ENCODE peak calls at places on chromosomes 3 and 15, in five cellular contexts. I is ovary, B is sigmoid colon, Y is upper lobe of left lung, V is body of pancreas. G is an unnamed sample.

GRCh38 chr15:84982301-84982920 is 755 bp downstream of the PDE8A start:
- DNase-seq in I (peak), B (peak), Y (peak), V (peak), G (peak)

GRCh38 chr3:195697582-195698324 is 23.0 kb upstream of the MUC20 start:
- DNase-seq in I (no peak), B (no peak), Y (no peak), V (no peak), G (no peak)

GRCh38 chr3:193711964-193712598 is 119.1 kb downstream of the OPA1 start:
- DNase-seq in I (no peak), B (no peak), Y (no peak), V (peak), G (no peak)

GRCh38 chr3:43105224-43105596 is 669 bp downstream of the POMGNT2 start:
- DNase-seq in I (no peak), B (no peak), Y (no peak), V (peak), G (no peak)

GRCh38 chr3:67601919-67602608 is 52.3 kb downstream of the SUCLG2 start:
- DNase-seq in I (no peak), B (no peak), Y (no peak), V (no peak), G (no peak)

GRCh38 chr3:136334209-136334608 is 84.1 kb downstream of the PCCB start:
- DNase-seq in I (no peak), B (no peak), Y (no peak), V (no peak), G (no peak)

GRCh38 chr3:179921500-179921899 is 115.2 kb downstream of the PEX5L start:
- DNase-seq in I (no peak), B (no peak), Y (no peak), V (no peak), G (no peak)

GRCh38 chr3:129034650-129035049 is 25.9 kb upstream of the GP9 start:
- DNase-seq in I (no peak), B (no peak), Y (no peak), V (no peak), G (no peak)

GRCh38 chr3:65742914-65743313 is 295.8 kb downstream of the MAGI1 start:
- DNase-seq in I (no peak), B (no peak), Y (no peak), V (no peak), G (no peak)

GRCh38 chr3:55434789-55435188 is 52.3 kb downstream of the WNT5A start:
- DNase-seq in I (no peak), B (no peak), Y (peak), V (peak), G (no peak)

GRCh38 chr15:62124176-62124952 is 40.7 kb downstream of the C2CD4B start:
- DNase-seq in I (no peak), B (no peak), Y (no peak), V (no peak), G (no peak)

GRCh38 chr3:42831321-42831713 is 22.1 kb downstream of the ACKR2 start:
- DNase-seq in I (peak), B (peak), Y (peak), V (peak), G (peak)

GRCh38 chr15:46467041-46467440 is 832.2 kb downstream of the SQOR start:
- DNase-seq in I (no peak), B (no peak), Y (no peak), V (no peak), G (no peak)

GRCh38 chr15:63708141-63708772 is 111.1 kb downstream of the FBXL22 start:
- DNase-seq in I (no peak), B (no peak), Y (no peak), V (no peak), G (no peak)

GRCh38 chr3:128698211-128699011 is 27.6 kb upstream of the RAB7A start:
- DNase-seq in I (peak), B (peak), Y (peak), V (peak), G (peak)

GRCh38 chr3:11385908-11386307 is 113.7 kb downstream of the ATG7 start:
- DNase-seq in I (no peak), B (no peak), Y (no peak), V (peak), G (peak)

GRCh38 chr3:183085634-183086390 is 13.5 kb downstream of the MCCC1 start:
- DNase-seq in I (no peak), B (no peak), Y (peak), V (peak), G (no peak)

GRCh38 chr3:185658504-185658912 is 72.4 kb downstream of the SENP2 start:
- DNase-seq in I (peak), B (peak), Y (peak), V (peak), G (peak)

GRCh38 chr3:8482960-8483665 is 18.5 kb upstream of the LMCD1 start:
- DNase-seq in I (peak), B (peak), Y (peak), V (peak), G (peak)

GRCh38 chr3:30658328-30659052 is 52.1 kb downstream of the TGFBR2 start:
- DNase-seq in I (no peak), B (no peak), Y (peak), V (no peak), G (no peak)

GRCh38 chr3:55198554-55198953 is 270.7 kb upstream of the LRTM1 start:
- DNase-seq in I (no peak), B (no peak), Y (no peak), V (no peak), G (peak)

GRCh38 chr3:74041068-74041675 is 416.4 kb upstream of the PDZRN3 start:
- DNase-seq in I (no peak), B (no peak), Y (peak), V (no peak), G (no peak)

GRCh38 chr3:44984335-44984734 is 8.3 kb downstream of the EXOSC7 start:
- DNase-seq in I (no peak), B (no peak), Y (no peak), V (no peak), G (no peak)

GRCh38 chr3:11662392-11662990 is 18.8 kb upstream of the VGLL4 start:
- DNase-seq in I (no peak), B (no peak), Y (no peak), V (no peak), G (no peak)

GRCh38 chr3:124172297-124172696 is 180.4 kb upstream of the ROPN1 start:
- DNase-seq in I (no peak), B (no peak), Y (no peak), V (no peak), G (no peak)

GRCh38 chr3:45939341-45939771 is 3.9 kb upstream of the CXCR6 start:
- DNase-seq in I (no peak), B (no peak), Y (peak), V (no peak), G (no peak)

GRCh38 chr3:139509631-139510030 is 29.9 kb downstream of the RBP1 start:
- DNase-seq in I (no peak), B (no peak), Y (no peak), V (no peak), G (no peak)

GRCh38 chr15:51736069-51736468 is 1.4 kb downstream of the LYSMD2 start:
- DNase-seq in I (no peak), B (no peak), Y (no peak), V (no peak), G (no peak)

GRCh38 chr3:47333907-47334306 is 46.9 kb upstream of the PTPN23 start:
- DNase-seq in I (no peak), B (no peak), Y (no peak), V (no peak), G (no peak)

GRCh38 chr3:149314807-149315578 is 18.4 kb downstream of the TM4SF18 start:
- DNase-seq in I (no peak), B (no peak), Y (no peak), V (no peak), G (no peak)

GRCh38 chr3:194112120-194113106 is 23.5 kb upstream of the HES1 start:
- DNase-seq in I (no peak), B (no peak), Y (peak), V (peak), G (no peak)

GRCh38 chr3:113867506-113867905 is 28.9 kb downstream of the GRAMD1C start:
- DNase-seq in I (no peak), B (no peak), Y (no peak), V (no peak), G (no peak)

GRCh38 chr3:161212892-161213291 is 8.2 kb upstream of the NMD3 start:
- DNase-seq in I (no peak), B (no peak), Y (no peak), V (no peak), G (no peak)

GRCh38 chr3:169980055-169980454 is 13.4 kb downstream of the SEC62 start:
- DNase-seq in I (no peak), B (no peak), Y (no peak), V (no peak), G (no peak)

GRCh38 chr3:138222316-138222715 is 35.2 kb downstream of the ARMC8 start:
- DNase-seq in I (no peak), B (no peak), Y (no peak), V (no peak), G (no peak)

GRCh38 chr15:39171944-39172368 is 408.9 kb upstream of the THBS1 start:
- DNase-seq in I (peak), B (peak), Y (peak), V (peak), G (peak)

GRCh38 chr15:68283401-68283800 is 5.9 kb downstream of the FEM1B start:
- DNase-seq in I (no peak), B (no peak), Y (no peak), V (no peak), G (no peak)
- H3K27ac ChIP-seq in I (no peak), B (peak), Y (no peak), V (no peak), G (peak)

GRCh38 chr3:184259396-184259877 is 1.9 kb downstream of the CAMK2N2 start:
- DNase-seq in I (no peak), B (no peak), Y (no peak), V (no peak), G (no peak)

GRCh38 chr3:184261270-184262165 is at the start of gene CAMK2N2:
- DNase-seq in I (no peak), B (no peak), Y (peak), V (peak), G (no peak)

GRCh38 chr3:184260571-184261269 is 633 bp downstream of the CAMK2N2 start:
- DNase-seq in I (no peak), B (no peak), Y (no peak), V (peak), G (no peak)

GRCh38 chr3:184258926-184259325 is 2.4 kb downstream of the CAMK2N2 start:
- DNase-seq in I (no peak), B (no peak), Y (no peak), V (no peak), G (no peak)

DNA sequence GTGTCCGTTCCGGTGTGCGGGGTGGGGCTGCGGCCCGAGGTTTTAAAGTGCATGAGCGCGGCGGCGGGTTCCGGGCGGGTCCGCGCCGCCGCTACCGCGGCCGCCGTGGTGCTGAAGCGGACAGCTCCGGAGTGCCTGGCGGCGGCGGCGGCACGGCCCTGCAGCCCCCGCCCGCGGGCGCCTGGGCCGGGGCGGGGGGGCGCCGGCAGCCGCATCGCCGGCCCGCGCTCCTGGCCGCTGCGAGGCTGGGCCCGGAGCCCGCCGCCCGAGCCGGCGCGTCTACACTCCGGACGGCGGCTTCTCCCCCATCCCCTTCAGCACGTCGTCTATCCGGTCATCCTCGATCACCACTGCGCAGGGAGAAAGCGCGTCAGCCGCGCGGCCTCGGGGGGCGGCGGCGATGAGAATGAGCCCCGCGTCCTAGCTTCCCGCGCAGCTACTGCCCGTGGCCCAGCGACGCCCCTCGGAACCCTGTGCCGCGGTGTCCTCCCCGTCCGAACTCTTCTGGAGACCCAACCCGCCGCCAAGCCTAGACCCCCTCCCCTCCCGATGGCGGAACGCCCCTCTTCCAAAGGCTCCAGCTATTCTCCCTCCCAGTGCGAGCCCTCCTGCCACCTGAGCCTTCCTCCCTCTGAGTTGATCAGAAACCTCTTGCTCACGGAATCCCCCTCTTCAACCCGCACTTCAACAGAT is 1.3 kb downstream of the CAMK2N2 start:
- DNase-seq in I (peak), B (no peak), Y (no peak), V (peak), G (peak)
- TF ChIP-seq POLR2A in I (no peak), B (no peak), Y (no peak), V (no peak), G (no peak)

DNA sequence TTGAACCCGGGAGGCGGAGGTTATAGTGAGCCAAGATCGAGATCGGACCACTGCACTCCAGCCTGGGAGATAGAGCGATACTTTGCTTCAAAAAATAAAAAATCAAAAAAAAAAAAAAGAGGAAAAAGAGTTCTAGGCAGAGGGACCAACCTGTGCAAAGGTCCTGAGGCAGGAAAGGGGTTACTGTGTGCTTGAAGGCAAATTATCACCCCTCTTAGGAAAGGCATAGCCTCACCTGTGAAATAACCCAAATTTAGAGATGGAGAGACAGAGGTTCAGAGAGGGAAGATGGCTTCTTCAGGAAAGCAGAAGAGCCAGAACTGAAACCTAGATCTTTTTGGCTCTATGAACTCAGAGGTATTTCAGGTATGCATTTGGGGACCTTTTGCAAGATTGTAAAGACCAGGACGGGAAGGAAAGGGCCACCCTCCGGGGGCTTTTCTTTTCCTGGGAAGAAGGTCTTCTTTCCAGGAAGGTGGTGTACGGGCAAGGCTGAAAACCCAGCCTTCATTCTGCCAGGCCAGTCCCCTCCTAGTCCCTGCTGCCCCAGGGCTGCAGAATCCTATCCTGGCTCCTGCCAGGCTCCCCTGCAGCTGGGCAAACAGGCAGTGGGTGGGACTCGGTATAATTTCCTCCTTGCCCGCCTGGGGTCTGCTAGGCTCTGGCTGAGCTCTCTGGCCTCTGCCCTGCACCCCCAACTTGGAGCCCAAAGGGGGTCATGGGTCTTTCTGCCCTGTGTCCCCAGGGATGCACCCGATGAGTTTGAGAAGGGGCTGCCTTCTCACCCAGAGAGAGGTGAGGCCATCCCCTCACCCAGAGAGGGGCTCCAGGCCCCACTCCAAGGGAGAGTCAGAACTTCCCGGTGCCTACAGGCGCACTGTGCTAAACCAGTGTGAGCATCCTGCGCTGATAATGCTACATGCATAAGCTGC is 14.4 kb upstream of the CSK start:
- DNase-seq in I (no peak), B (no peak), Y (no peak), V (no peak), G (no peak)
- H3K27ac ChIP-seq in I (no peak), B (no peak), Y (peak), V (no peak), G (no peak)

GRCh38 chr15:81000626-81001179 is at the start of gene TLNRD1:
- DNase-seq in I (peak), B (peak), Y (peak), V (peak), G (peak)
- TF ChIP-seq POLR2A in I (peak), B (peak), Y (peak), V (peak), G (peak)

DNA sequence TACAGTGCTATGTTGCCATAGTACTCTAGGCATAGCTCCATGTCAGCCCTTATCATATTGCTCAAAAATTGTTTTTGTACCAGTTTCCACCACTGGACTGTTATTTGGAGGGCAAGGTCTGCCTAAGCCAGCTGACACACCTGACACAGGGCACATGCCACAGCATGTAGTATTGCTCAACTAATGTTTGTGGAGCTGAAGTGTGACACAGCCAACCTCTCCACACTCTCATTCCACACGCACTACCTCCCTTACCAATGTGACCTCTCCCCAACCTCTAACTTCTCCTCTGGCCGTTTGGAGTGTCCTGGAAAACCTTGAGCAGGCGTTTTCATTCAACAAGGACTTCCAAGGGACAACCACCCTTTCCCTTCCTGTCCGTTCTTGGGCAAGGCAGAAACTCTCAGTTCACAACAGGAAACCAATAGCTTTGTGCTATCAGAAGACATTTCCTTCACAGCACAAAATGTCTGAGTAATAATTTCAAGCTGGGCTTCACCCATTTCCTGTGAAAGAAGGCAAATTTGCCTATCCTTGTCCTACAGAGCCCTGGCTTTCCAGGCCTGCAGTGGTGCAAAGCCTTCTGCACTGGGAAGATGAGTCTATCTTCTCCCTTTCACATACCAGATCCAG is 38.4 kb downstream of the TLNRD1 start:
- DNase-seq in I (no peak), B (no peak), Y (peak), V (peak), G (no peak)
- H3K27ac ChIP-seq in I (no peak), B (no peak), Y (peak), V (peak), G (no peak)